ENCODE peak calls at places on chromosomes 4 and X, in five cellular contexts. U, I, A, E and H are unnamed samples.

GRCh38 chrX:15438332-15438731 is 54.1 kb upstream of the VEGFD start:
- DNase-seq in A (no peak), I (no peak), E (no peak), U (no peak), H (no peak)

GRCh38 chrX:121754301-121754700 is 706.9 kb downstream of the GLUD2 start:
- DNase-seq in A (no peak), E (no peak), U (no peak), I (no peak), H (no peak)

GRCh38 chr4:73676881-73677323 is 56.7 kb upstream of the RASSF6 start:
- DNase-seq in I (no peak), A (peak; percentile 34), E (no peak), U (peak; percentile 70), H (peak; percentile 59)

GRCh38 chrX:132615396-132616131 is 126.7 kb upstream of the MBNL3 start:
- DNase-seq in I (peak; percentile 63), E (peak; percentile 66), A (peak; percentile 2), U (peak; percentile 65), H (peak; percentile 8)

GRCh38 chr4:2820216-2820982 is 23.2 kb upstream of the ADD1 start:
- DNase-seq in A (peak; percentile 10), I (no peak), U (no peak), E (no peak), H (no peak)

GRCh38 chr4:55554453-55555030 is 7.8 kb upstream of the CLOCK start:
- DNase-seq in U (peak; percentile 84), A (no peak), E (no peak), I (no peak), H (no peak)

GRCh38 chr4:153274967-153275366 is 69.5 kb upstream of the MND1 start:
- DNase-seq in A (no peak), U (peak; percentile 5), E (no peak), I (no peak), H (no peak)

GRCh38 chrX:123230798-123231197 is 46.7 kb downstream of the GRIA3 start:
- DNase-seq in U (no peak), I (no peak), A (no peak), E (no peak), H (no peak)

GRCh38 chr4:17814140-17814539 is 3.4 kb downstream of the NCAPG start:
- DNase-seq in E (no peak), A (no peak), U (peak; percentile 66), I (no peak), H (peak; percentile 65)

GRCh38 chrX:69522052-69522451 is 17.9 kb downstream of the NALF2 start:
- DNase-seq in A (no peak), I (no peak), E (no peak), U (no peak), H (no peak)

GRCh38 chr4:55980725-55981124 is 32.0 kb downstream of the CEP135 start:
- DNase-seq in E (no peak), I (no peak), U (no peak), A (no peak), H (no peak)

GRCh38 chrX:151722241-151722846 is 6.5 kb downstream of the FATE1 start:
- DNase-seq in E (no peak), A (no peak), I (no peak), U (peak; percentile 14), H (no peak)

GRCh38 chr4:123014038-123014437 is 91.6 kb upstream of the NUDT6 start:
- DNase-seq in I (no peak), U (peak; percentile 12), A (no peak), E (no peak), H (no peak)

GRCh38 chrX:9757366-9757765 is 8.3 kb downstream of the GPR143 start:
- DNase-seq in E (no peak), U (peak; percentile 30), I (no peak), A (no peak), H (peak; percentile 8)

GRCh38 chrX:12002876-12003275 is 135.4 kb upstream of the FRMPD4 start:
- DNase-seq in A (no peak), I (no peak), E (no peak), U (no peak), H (peak; percentile 18)

GRCh38 chrX:16167181-16167580 is at the start of gene MAGEB17:
- DNase-seq in E (no peak), I (no peak), U (no peak), A (no peak), H (no peak)

GRCh38 chrX:122517781-122518180 is 666.3 kb upstream of the GRIA3 start:
- DNase-seq in U (peak; percentile 1), E (no peak), A (no peak), I (no peak), H (peak; percentile 80)